ENCODE peak calls at places on chromosomes 12 and 14, in nine cellular contexts. One of them, this sample, is unnamed.

GRCh38 chr12:97404549-97404948 is 58.1 kb upstream of the RMST start:
- DNase-seq in fibroblast of lung: peak; percentile 39
- DNase-seq in H9: peak; percentile 75
- DNase-seq in iPS DF 6.9: peak; percentile 60
- DNase-seq in SJSA1: no peak
- DNase-seq in effector memory CD4-positive, alpha-beta T cell: no peak
- DNase-seq in lower lobe of right lung: no peak
- DNase-seq in ascending aorta: no peak
- DNase-seq in left ventricle myocardium inferior: no peak
- DNase-seq in this sample: no peak

GRCh38 chr12:120534703-120535655 is 823 bp downstream of the RNF10 start:
- DNase-seq in fibroblast of lung: peak; percentile 90
- DNase-seq in H9: peak; percentile 58
- DNase-seq in iPS DF 6.9: no peak
- DNase-seq in SJSA1: peak; percentile 50
- DNase-seq in effector memory CD4-positive, alpha-beta T cell: peak; percentile 32
- DNase-seq in lower lobe of right lung: peak; percentile 60
- DNase-seq in ascending aorta: no peak
- DNase-seq in left ventricle myocardium inferior: peak; percentile 30
- DNase-seq in this sample: peak; percentile 27

GRCh38 chr14:64951724-64952123 is 9.2 kb upstream of the GPX2 start:
- DNase-seq in fibroblast of lung: no peak
- DNase-seq in H9: no peak
- DNase-seq in iPS DF 6.9: no peak
- DNase-seq in SJSA1: no peak
- DNase-seq in effector memory CD4-positive, alpha-beta T cell: no peak
- DNase-seq in lower lobe of right lung: no peak
- DNase-seq in ascending aorta: no peak
- DNase-seq in left ventricle myocardium inferior: no peak
- DNase-seq in this sample: no peak

GRCh38 chr12:6775185-6775770 is 3.0 kb downstream of the LAG3 start:
- DNase-seq in fibroblast of lung: no peak
- DNase-seq in H9: no peak
- DNase-seq in iPS DF 6.9: no peak
- DNase-seq in SJSA1: no peak
- DNase-seq in effector memory CD4-positive, alpha-beta T cell: no peak
- DNase-seq in lower lobe of right lung: no peak
- DNase-seq in ascending aorta: no peak
- DNase-seq in left ventricle myocardium inferior: no peak
- DNase-seq in this sample: no peak

GRCh38 chr12:108642269-108642870 is 8.7 kb upstream of the SELPLG start:
- DNase-seq in fibroblast of lung: no peak
- DNase-seq in H9: no peak
- DNase-seq in iPS DF 6.9: no peak
- DNase-seq in SJSA1: peak; percentile 91
- DNase-seq in effector memory CD4-positive, alpha-beta T cell: no peak
- DNase-seq in lower lobe of right lung: no peak
- DNase-seq in ascending aorta: no peak
- DNase-seq in left ventricle myocardium inferior: no peak
- DNase-seq in this sample: no peak

GRCh38 chr12:8081228-8081920 is 700 bp upstream of the NECAP1 start:
- DNase-seq in fibroblast of lung: no peak
- DNase-seq in H9: no peak
- DNase-seq in iPS DF 6.9: no peak
- DNase-seq in SJSA1: no peak
- DNase-seq in effector memory CD4-positive, alpha-beta T cell: no peak
- DNase-seq in lower lobe of right lung: no peak
- DNase-seq in ascending aorta: no peak
- DNase-seq in left ventricle myocardium inferior: no peak
- DNase-seq in this sample: no peak

GRCh38 chr12:51020448-51021182 is 5.6 kb downstream of the SLC11A2 start:
- DNase-seq in fibroblast of lung: no peak
- DNase-seq in H9: no peak
- DNase-seq in iPS DF 6.9: no peak
- DNase-seq in SJSA1: no peak
- DNase-seq in effector memory CD4-positive, alpha-beta T cell: no peak
- DNase-seq in lower lobe of right lung: no peak
- DNase-seq in ascending aorta: no peak
- DNase-seq in left ventricle myocardium inferior: no peak
- DNase-seq in this sample: no peak

GRCh38 chr14:71410578-71411279 is 503.5 kb downstream of the PCNX1 start:
- DNase-seq in fibroblast of lung: no peak
- DNase-seq in H9: no peak
- DNase-seq in iPS DF 6.9: no peak
- DNase-seq in SJSA1: no peak
- DNase-seq in effector memory CD4-positive, alpha-beta T cell: no peak
- DNase-seq in lower lobe of right lung: no peak
- DNase-seq in ascending aorta: no peak
- DNase-seq in left ventricle myocardium inferior: no peak
- DNase-seq in this sample: no peak

GRCh38 chr14:74875941-74876913 is at the start of gene PROX2:
- DNase-seq in fibroblast of lung: no peak
- DNase-seq in H9: no peak
- DNase-seq in iPS DF 6.9: no peak
- DNase-seq in SJSA1: no peak
- DNase-seq in effector memory CD4-positive, alpha-beta T cell: peak; percentile 3
- DNase-seq in lower lobe of right lung: no peak
- DNase-seq in ascending aorta: no peak
- DNase-seq in left ventricle myocardium inferior: no peak
- DNase-seq in this sample: no peak

GRCh38 chr12:100584261-100584660 is 10.8 kb downstream of the GAS2L3 start:
- DNase-seq in fibroblast of lung: no peak
- DNase-seq in H9: no peak
- DNase-seq in iPS DF 6.9: no peak
- DNase-seq in SJSA1: no peak
- DNase-seq in effector memory CD4-positive, alpha-beta T cell: no peak
- DNase-seq in lower lobe of right lung: no peak
- DNase-seq in ascending aorta: no peak
- DNase-seq in left ventricle myocardium inferior: no peak
- DNase-seq in this sample: no peak
- H3K9me3 ChIP-seq in fibroblast of lung: no peaks in the 10 kb centered on the region
- H3K9me3 ChIP-seq in H9: no peaks in the 10 kb centered on the region
- H3K9me3 ChIP-seq in iPS DF 6.9: no peaks in the 10 kb centered on the region
- H3K9me3 ChIP-seq in SJSA1: peaks cover 6% of the 10 kb centered on the region
- H3K9me3 ChIP-seq in effector memory CD4-positive, alpha-beta T cell: no peaks in the 10 kb centered on the region
- H3K9me3 ChIP-seq in lower lobe of right lung: peaks cover 18% of the 10 kb centered on the region
- H3K9me3 ChIP-seq in ascending aorta: no peaks in the 10 kb centered on the region
- H3K9me3 ChIP-seq in left ventricle myocardium inferior: peaks cover 43% of the 10 kb centered on the region
- H3K9me3 ChIP-seq in this sample: no peaks in the 10 kb centered on the region

GRCh38 chr14:28565345-28565744 is 201.2 kb upstream of the FOXG1 start:
- DNase-seq in fibroblast of lung: no peak
- DNase-seq in H9: no peak
- DNase-seq in iPS DF 6.9: no peak
- DNase-seq in SJSA1: no peak
- DNase-seq in effector memory CD4-positive, alpha-beta T cell: no peak
- DNase-seq in lower lobe of right lung: no peak
- DNase-seq in ascending aorta: no peak
- DNase-seq in left ventricle myocardium inferior: no peak
- DNase-seq in this sample: no peak
- H3K9me3 ChIP-seq in fibroblast of lung: no peaks in the 10 kb centered on the region
- H3K9me3 ChIP-seq in H9: no peaks in the 10 kb centered on the region
- H3K9me3 ChIP-seq in iPS DF 6.9: no peaks in the 10 kb centered on the region
- H3K9me3 ChIP-seq in SJSA1: no peaks in the 10 kb centered on the region
- H3K9me3 ChIP-seq in effector memory CD4-positive, alpha-beta T cell: no peaks in the 10 kb centered on the region
- H3K9me3 ChIP-seq in lower lobe of right lung: no peaks in the 10 kb centered on the region
- H3K9me3 ChIP-seq in ascending aorta: no peaks in the 10 kb centered on the region
- H3K9me3 ChIP-seq in left ventricle myocardium inferior: peaks cover 6% of the 10 kb centered on the region
- H3K9me3 ChIP-seq in this sample: peaks cover 3% of the 10 kb centered on the region

DNA sequence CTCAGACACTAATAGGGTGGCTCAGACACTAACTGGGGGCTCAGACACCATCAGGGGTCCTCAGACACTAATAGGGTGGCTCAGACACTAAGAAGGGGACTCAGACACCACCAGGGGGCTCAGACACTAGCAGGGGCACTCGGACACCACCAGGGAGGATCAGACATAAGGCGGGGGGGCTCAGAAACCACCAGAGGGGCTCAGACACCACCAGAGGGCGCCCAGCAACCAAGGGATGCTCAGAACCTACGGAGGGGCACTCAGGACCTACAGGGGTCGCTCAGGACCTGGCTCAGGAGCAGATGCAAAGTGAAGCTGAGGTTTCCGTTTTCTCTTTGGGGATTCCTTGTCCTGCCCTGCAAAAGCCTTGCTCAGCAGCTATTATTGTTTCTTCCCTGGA is 448.5 kb downstream of the TMEM121 start:
- DNase-seq in fibroblast of lung: no peak
- DNase-seq in H9: no peak
- DNase-seq in iPS DF 6.9: no peak
- DNase-seq in SJSA1: no peak
- DNase-seq in effector memory CD4-positive, alpha-beta T cell: peak; percentile 31
- DNase-seq in lower lobe of right lung: no peak
- DNase-seq in ascending aorta: no peak
- DNase-seq in left ventricle myocardium inferior: no peak
- DNase-seq in this sample: peak; percentile 15
- H3K9me3 ChIP-seq in fibroblast of lung: no peaks in the 10 kb centered on the region
- H3K9me3 ChIP-seq in H9: peaks cover 98% of the 10 kb centered on the region
- H3K9me3 ChIP-seq in iPS DF 6.9: peaks cover 12% of the 10 kb centered on the region
- H3K9me3 ChIP-seq in SJSA1: no peaks in the 10 kb centered on the region
- H3K9me3 ChIP-seq in effector memory CD4-positive, alpha-beta T cell: no peaks in the 10 kb centered on the region
- H3K9me3 ChIP-seq in lower lobe of right lung: no peaks in the 10 kb centered on the region
- H3K9me3 ChIP-seq in ascending aorta: no peaks in the 10 kb centered on the region
- H3K9me3 ChIP-seq in left ventricle myocardium inferior: no peaks in the 10 kb centered on the region
- H3K9me3 ChIP-seq in this sample: no peaks in the 10 kb centered on the region

DNA sequence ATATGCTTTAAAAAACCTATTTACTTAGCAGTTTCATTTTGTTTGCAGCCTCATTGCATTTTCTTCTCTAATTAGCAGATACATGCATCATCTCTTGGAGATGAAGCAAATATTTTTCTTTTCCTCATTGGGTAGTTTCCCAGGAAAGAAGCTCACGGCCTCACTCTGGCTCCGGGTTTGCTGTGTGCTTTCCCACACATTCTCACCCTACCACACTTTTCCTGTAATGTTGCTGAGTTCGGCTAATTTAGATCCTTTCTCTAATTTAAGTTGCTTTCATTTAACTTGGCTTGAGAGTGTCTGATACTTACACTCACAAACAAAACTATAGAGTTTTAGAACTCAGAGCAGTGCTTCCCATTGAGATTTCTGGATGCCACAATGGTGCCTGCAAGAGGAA is 928.2 kb downstream of the NRXN3 start:
- DNase-seq in fibroblast of lung: no peak
- DNase-seq in H9: no peak
- DNase-seq in iPS DF 6.9: no peak
- DNase-seq in SJSA1: no peak
- DNase-seq in effector memory CD4-positive, alpha-beta T cell: no peak
- DNase-seq in lower lobe of right lung: no peak
- DNase-seq in ascending aorta: no peak
- DNase-seq in left ventricle myocardium inferior: no peak
- DNase-seq in this sample: no peak
- H3K9me3 ChIP-seq in fibroblast of lung: no peaks in the 10 kb centered on the region
- H3K9me3 ChIP-seq in H9: no peaks in the 10 kb centered on the region
- H3K9me3 ChIP-seq in iPS DF 6.9: no peaks in the 10 kb centered on the region
- H3K9me3 ChIP-seq in SJSA1: no peaks in the 10 kb centered on the region
- H3K9me3 ChIP-seq in effector memory CD4-positive, alpha-beta T cell: no peaks in the 10 kb centered on the region
- H3K9me3 ChIP-seq in lower lobe of right lung: no peaks in the 10 kb centered on the region
- H3K9me3 ChIP-seq in ascending aorta: no peaks in the 10 kb centered on the region
- H3K9me3 ChIP-seq in left ventricle myocardium inferior: no peaks in the 10 kb centered on the region
- H3K9me3 ChIP-seq in this sample: no peaks in the 10 kb centered on the region

GRCh38 chr12:61301817-61302216 is 958.4 kb upstream of the USP15 start:
- DNase-seq in fibroblast of lung: no peak
- DNase-seq in H9: no peak
- DNase-seq in iPS DF 6.9: no peak
- DNase-seq in SJSA1: no peak
- DNase-seq in effector memory CD4-positive, alpha-beta T cell: no peak
- DNase-seq in lower lobe of right lung: no peak
- DNase-seq in ascending aorta: no peak
- DNase-seq in left ventricle myocardium inferior: no peak
- DNase-seq in this sample: no peak
- H3K9me3 ChIP-seq in fibroblast of lung: no peaks in the 10 kb centered on the region
- H3K9me3 ChIP-seq in H9: no peaks in the 10 kb centered on the region
- H3K9me3 ChIP-seq in iPS DF 6.9: no peaks in the 10 kb centered on the region
- H3K9me3 ChIP-seq in SJSA1: no peaks in the 10 kb centered on the region
- H3K9me3 ChIP-seq in effector memory CD4-positive, alpha-beta T cell: no peaks in the 10 kb centered on the region
- H3K9me3 ChIP-seq in lower lobe of right lung: no peaks in the 10 kb centered on the region
- H3K9me3 ChIP-seq in ascending aorta: no peaks in the 10 kb centered on the region
- H3K9me3 ChIP-seq in left ventricle myocardium inferior: peaks cover 9% of the 10 kb centered on the region
- H3K9me3 ChIP-seq in this sample: no peaks in the 10 kb centered on the region

GRCh38 chr12:93759512-93760081 is 82.4 kb downstream of the CRADD start:
- DNase-seq in fibroblast of lung: no peak
- DNase-seq in H9: no peak
- DNase-seq in iPS DF 6.9: no peak
- DNase-seq in SJSA1: no peak
- DNase-seq in effector memory CD4-positive, alpha-beta T cell: no peak
- DNase-seq in lower lobe of right lung: no peak
- DNase-seq in ascending aorta: no peak
- DNase-seq in left ventricle myocardium inferior: no peak
- DNase-seq in this sample: no peak
- H3K9me3 ChIP-seq in fibroblast of lung: no peaks in the 10 kb centered on the region
- H3K9me3 ChIP-seq in H9: no peaks in the 10 kb centered on the region
- H3K9me3 ChIP-seq in iPS DF 6.9: no peaks in the 10 kb centered on the region
- H3K9me3 ChIP-seq in SJSA1: no peaks in the 10 kb centered on the region
- H3K9me3 ChIP-seq in effector memory CD4-positive, alpha-beta T cell: no peaks in the 10 kb centered on the region
- H3K9me3 ChIP-seq in lower lobe of right lung: no peaks in the 10 kb centered on the region
- H3K9me3 ChIP-seq in ascending aorta: no peaks in the 10 kb centered on the region
- H3K9me3 ChIP-seq in left ventricle myocardium inferior: no peaks in the 10 kb centered on the region
- H3K9me3 ChIP-seq in this sample: no peaks in the 10 kb centered on the region

GRCh38 chr14:105857816-105858675 is 331.7 kb downstream of the TMEM121 start:
- DNase-seq in fibroblast of lung: no peak
- DNase-seq in H9: peak; percentile 10
- DNase-seq in iPS DF 6.9: no peak
- DNase-seq in SJSA1: peak; percentile 32
- DNase-seq in effector memory CD4-positive, alpha-beta T cell: peak; percentile 16
- DNase-seq in lower lobe of right lung: peak; percentile 46
- DNase-seq in ascending aorta: no peak
- DNase-seq in left ventricle myocardium inferior: peak; percentile 9
- DNase-seq in this sample: no peak
- H3K9me3 ChIP-seq in fibroblast of lung: no peaks in the 10 kb centered on the region
- H3K9me3 ChIP-seq in H9: peaks cover 98% of the 10 kb centered on the region
- H3K9me3 ChIP-seq in iPS DF 6.9: peaks cover 31% of the 10 kb centered on the region
- H3K9me3 ChIP-seq in SJSA1: peaks cover 8% of the 10 kb centered on the region
- H3K9me3 ChIP-seq in effector memory CD4-positive, alpha-beta T cell: no peaks in the 10 kb centered on the region
- H3K9me3 ChIP-seq in lower lobe of right lung: no peaks in the 10 kb centered on the region
- H3K9me3 ChIP-seq in ascending aorta: no peaks in the 10 kb centered on the region
- H3K9me3 ChIP-seq in left ventricle myocardium inferior: no peaks in the 10 kb centered on the region
- H3K9me3 ChIP-seq in this sample: no peaks in the 10 kb centered on the region

DNA sequence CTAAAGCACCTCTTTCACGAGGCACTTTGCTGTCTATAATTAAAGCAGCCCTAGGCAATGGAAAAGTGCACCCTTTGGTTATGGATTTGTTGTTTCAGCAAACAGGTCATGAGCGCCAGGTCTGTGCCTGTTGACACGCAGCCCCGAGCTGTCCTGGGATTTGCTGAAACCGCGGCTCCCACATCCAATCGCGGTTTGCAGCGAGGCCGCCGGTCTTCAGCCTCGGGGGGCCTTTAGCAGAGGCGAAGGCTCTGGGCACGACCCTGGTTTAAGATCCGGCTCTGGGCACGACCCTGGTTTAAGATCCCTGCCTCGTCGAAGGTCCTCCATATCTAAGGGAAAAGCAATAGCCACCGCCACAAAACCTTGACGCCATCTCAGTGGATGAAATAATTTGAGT is 79.2 kb downstream of the GLT1D1 start:
- DNase-seq in fibroblast of lung: no peak
- DNase-seq in H9: no peak
- DNase-seq in iPS DF 6.9: no peak
- DNase-seq in SJSA1: no peak
- DNase-seq in effector memory CD4-positive, alpha-beta T cell: no peak
- DNase-seq in lower lobe of right lung: no peak
- DNase-seq in ascending aorta: no peak
- DNase-seq in left ventricle myocardium inferior: no peak
- DNase-seq in this sample: no peak
- H3K9me3 ChIP-seq in fibroblast of lung: no peaks in the 10 kb centered on the region
- H3K9me3 ChIP-seq in H9: no peaks in the 10 kb centered on the region
- H3K9me3 ChIP-seq in iPS DF 6.9: peaks cover 24% of the 10 kb centered on the region
- H3K9me3 ChIP-seq in SJSA1: no peaks in the 10 kb centered on the region
- H3K9me3 ChIP-seq in effector memory CD4-positive, alpha-beta T cell: no peaks in the 10 kb centered on the region
- H3K9me3 ChIP-seq in lower lobe of right lung: no peaks in the 10 kb centered on the region
- H3K9me3 ChIP-seq in ascending aorta: no peaks in the 10 kb centered on the region
- H3K9me3 ChIP-seq in left ventricle myocardium inferior: no peaks in the 10 kb centered on the region
- H3K9me3 ChIP-seq in this sample: no peaks in the 10 kb centered on the region

GRCh38 chr14:100807496-100807895 is 18.4 kb upstream of the MEG3 start:
- DNase-seq in fibroblast of lung: no peak
- DNase-seq in H9: no peak
- DNase-seq in iPS DF 6.9: no peak
- DNase-seq in SJSA1: no peak
- DNase-seq in effector memory CD4-positive, alpha-beta T cell: no peak
- DNase-seq in lower lobe of right lung: no peak
- DNase-seq in ascending aorta: no peak
- DNase-seq in left ventricle myocardium inferior: no peak
- DNase-seq in this sample: no peak
- H3K9me3 ChIP-seq in fibroblast of lung: no peaks in the 10 kb centered on the region
- H3K9me3 ChIP-seq in H9: peaks cover 51% of the 10 kb centered on the region
- H3K9me3 ChIP-seq in iPS DF 6.9: peaks cover 12% of the 10 kb centered on the region
- H3K9me3 ChIP-seq in SJSA1: peaks cover 6% of the 10 kb centered on the region
- H3K9me3 ChIP-seq in effector memory CD4-positive, alpha-beta T cell: peaks cover 3% of the 10 kb centered on the region
- H3K9me3 ChIP-seq in lower lobe of right lung: peaks cover 19% of the 10 kb centered on the region
- H3K9me3 ChIP-seq in ascending aorta: no peaks in the 10 kb centered on the region
- H3K9me3 ChIP-seq in left ventricle myocardium inferior: peaks cover 43% of the 10 kb centered on the region
- H3K9me3 ChIP-seq in this sample: no peaks in the 10 kb centered on the region

This sample was measured in T-helper 17 cell.